ENCODE peak calls at places on chromosomes 7 and 10, in eight cellular contexts. One of them, this sample, is unnamed.

GRCh38 chr7:145644426-145645154 is 472.0 kb upstream of the CNTNAP2 start:
- DNase-seq in HCT116: no peak
- DNase-seq in sigmoid colon: no peak
- DNase-seq in suprapubic skin: no peak
- DNase-seq in HepG2: no peak
- DNase-seq in breast epithelium: no peak
- DNase-seq in lower leg skin: no peak
- DNase-seq in heart left ventricle: no peak
- DNase-seq in this sample: no peak

GRCh38 chr7:2163565-2163964 is 69.2 kb downstream of the MAD1L1 start:
- DNase-seq in HCT116: no peak
- DNase-seq in sigmoid colon: no peak
- DNase-seq in suprapubic skin: no peak
- DNase-seq in HepG2: no peak
- DNase-seq in breast epithelium: no peak
- DNase-seq in lower leg skin: no peak
- DNase-seq in heart left ventricle: no peak
- DNase-seq in this sample: no peak

GRCh38 chr10:33291053-33291592 is 43.3 kb downstream of the NRP1 start:
- DNase-seq in HCT116: no peak
- DNase-seq in sigmoid colon: no peak
- DNase-seq in suprapubic skin: no peak
- DNase-seq in HepG2: peak; percentile 43
- DNase-seq in breast epithelium: no peak
- DNase-seq in lower leg skin: no peak
- DNase-seq in heart left ventricle: no peak
- DNase-seq in this sample: no peak

GRCh38 chr7:115417662-115418061 is 495.8 kb downstream of the MDFIC start:
- DNase-seq in HCT116: no peak
- DNase-seq in sigmoid colon: no peak
- DNase-seq in suprapubic skin: no peak
- DNase-seq in HepG2: no peak
- DNase-seq in breast epithelium: no peak
- DNase-seq in lower leg skin: no peak
- DNase-seq in heart left ventricle: no peak
- DNase-seq in this sample: no peak

GRCh38 chr10:14686356-14686755 is 88.3 kb downstream of the FAM107B start:
- DNase-seq in HCT116: no peak
- DNase-seq in sigmoid colon: no peak
- DNase-seq in suprapubic skin: no peak
- DNase-seq in HepG2: no peak
- DNase-seq in breast epithelium: no peak
- DNase-seq in lower leg skin: no peak
- DNase-seq in heart left ventricle: no peak
- DNase-seq in this sample: no peak

GRCh38 chr7:112337892-112338291 is 112.4 kb upstream of the IFRD1 start:
- DNase-seq in HCT116: no peak
- DNase-seq in sigmoid colon: no peak
- DNase-seq in suprapubic skin: no peak
- DNase-seq in HepG2: no peak
- DNase-seq in breast epithelium: no peak
- DNase-seq in lower leg skin: no peak
- DNase-seq in heart left ventricle: no peak
- DNase-seq in this sample: no peak

GRCh38 chr10:131901181-131901829 is 497 bp downstream of the PPP2R2D start:
- DNase-seq in HCT116: no peak
- DNase-seq in sigmoid colon: peak; percentile 71
- DNase-seq in suprapubic skin: peak; percentile 81
- DNase-seq in HepG2: no peak
- DNase-seq in breast epithelium: no peak
- DNase-seq in lower leg skin: no peak
- DNase-seq in heart left ventricle: peak; percentile 60
- DNase-seq in this sample: peak; percentile 70

GRCh38 chr10:28503114-28503513 is 29.8 kb upstream of the WAC start:
- DNase-seq in HCT116: peak; percentile 27
- DNase-seq in sigmoid colon: no peak
- DNase-seq in suprapubic skin: no peak
- DNase-seq in HepG2: no peak
- DNase-seq in breast epithelium: no peak
- DNase-seq in lower leg skin: no peak
- DNase-seq in heart left ventricle: no peak
- DNase-seq in this sample: peak; percentile 27

GRCh38 chr10:123847686-123848432 is 43.7 kb downstream of the CPXM2 start:
- DNase-seq in HCT116: no peak
- DNase-seq in sigmoid colon: no peak
- DNase-seq in suprapubic skin: no peak
- DNase-seq in HepG2: no peak
- DNase-seq in breast epithelium: no peak
- DNase-seq in lower leg skin: no peak
- DNase-seq in heart left ventricle: no peak
- DNase-seq in this sample: no peak

GRCh38 chr10:87863102-87863943 is at the start of the genes KLLN and PTEN:
- DNase-seq in HCT116: peak; percentile 72
- DNase-seq in sigmoid colon: peak; percentile 93
- DNase-seq in suprapubic skin: peak; percentile 94
- DNase-seq in HepG2: peak; percentile 79
- DNase-seq in breast epithelium: peak; percentile 83
- DNase-seq in lower leg skin: peak; percentile 85
- DNase-seq in heart left ventricle: peak; percentile 95
- DNase-seq in this sample: peak; percentile 90
- TF ChIP-seq POLR2A in HCT116: peak; percentile 52
- TF ChIP-seq POLR2A in sigmoid colon: peak; percentile 49
- TF ChIP-seq POLR2A in suprapubic skin: no peak
- TF ChIP-seq POLR2A in HepG2: peak; percentile 76
- TF ChIP-seq POLR2A in breast epithelium: peak; percentile 33
- TF ChIP-seq POLR2A in lower leg skin: no peak
- TF ChIP-seq POLR2A in heart left ventricle: no peak
- TF ChIP-seq POLR2A in this sample: peak; percentile 94

GRCh38 chr10:96720422-96721206 is at the start of gene PIK3AP1:
- DNase-seq in HCT116: no peak
- DNase-seq in sigmoid colon: peak; percentile 67
- DNase-seq in suprapubic skin: no peak
- DNase-seq in HepG2: no peak
- DNase-seq in breast epithelium: no peak
- DNase-seq in lower leg skin: no peak
- DNase-seq in heart left ventricle: peak; percentile 64
- DNase-seq in this sample: peak; percentile 72
- TF ChIP-seq POLR2A in HCT116: peak; percentile 29
- TF ChIP-seq POLR2A in sigmoid colon: no peak
- TF ChIP-seq POLR2A in suprapubic skin: no peak
- TF ChIP-seq POLR2A in HepG2: peak; percentile 40
- TF ChIP-seq POLR2A in breast epithelium: no peak
- TF ChIP-seq POLR2A in lower leg skin: no peak
- TF ChIP-seq POLR2A in heart left ventricle: no peak
- TF ChIP-seq POLR2A in this sample: peak; percentile 55

GRCh38 chr7:100429637-100430449 is at the start of gene MEPCE:
- DNase-seq in HCT116: peak; percentile 89
- DNase-seq in sigmoid colon: peak; percentile 99
- DNase-seq in suprapubic skin: peak; percentile 98
- DNase-seq in HepG2: peak; percentile 96
- DNase-seq in breast epithelium: peak; percentile 96
- DNase-seq in lower leg skin: peak; percentile 95
- DNase-seq in heart left ventricle: peak; percentile 96
- DNase-seq in this sample: peak; percentile 97
- TF ChIP-seq POLR2A in HCT116: peak; percentile 9
- TF ChIP-seq POLR2A in sigmoid colon: peak; percentile 8
- TF ChIP-seq POLR2A in suprapubic skin: no peak
- TF ChIP-seq POLR2A in HepG2: no peak
- TF ChIP-seq POLR2A in breast epithelium: no peak
- TF ChIP-seq POLR2A in lower leg skin: no peak
- TF ChIP-seq POLR2A in heart left ventricle: no peak
- TF ChIP-seq POLR2A in this sample: no peak

GRCh38 chr7:143380646-143381426 is at the start of gene ZYX:
- DNase-seq in HCT116: peak; percentile 64
- DNase-seq in sigmoid colon: peak; percentile 98
- DNase-seq in suprapubic skin: peak; percentile 97
- DNase-seq in HepG2: peak; percentile 84
- DNase-seq in breast epithelium: peak; percentile 93
- DNase-seq in lower leg skin: peak; percentile 93
- DNase-seq in heart left ventricle: peak; percentile 97
- DNase-seq in this sample: peak; percentile 96
- TF ChIP-seq POLR2A in HCT116: no peak
- TF ChIP-seq POLR2A in sigmoid colon: peak; percentile 81
- TF ChIP-seq POLR2A in suprapubic skin: no peak
- TF ChIP-seq POLR2A in HepG2: peak; percentile 62
- TF ChIP-seq POLR2A in breast epithelium: peak; percentile 28
- TF ChIP-seq POLR2A in lower leg skin: no peak
- TF ChIP-seq POLR2A in heart left ventricle: peak; percentile 35
- TF ChIP-seq POLR2A in this sample: peak; percentile 81

DNA sequence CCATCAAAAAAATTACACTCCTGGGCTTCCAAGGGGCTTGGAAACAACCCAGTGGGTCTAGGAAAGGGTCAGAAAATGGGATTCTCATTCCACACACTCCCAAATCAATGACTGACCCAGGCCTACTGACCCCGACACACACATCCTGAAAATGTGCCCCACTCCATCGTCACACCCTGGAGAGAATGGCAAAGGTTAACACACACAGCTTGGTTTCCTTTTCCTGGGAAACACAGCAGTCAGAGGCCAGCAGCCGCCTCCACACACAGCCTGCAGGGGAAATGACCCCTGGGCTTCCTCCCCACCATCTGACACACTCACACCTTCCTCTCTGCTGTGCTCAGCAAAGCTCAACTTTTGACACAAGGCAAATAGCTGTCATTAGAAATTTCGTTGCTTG is 42.9 kb downstream of the SH3PXD2A start:
- DNase-seq in HCT116: no peak
- DNase-seq in sigmoid colon: no peak
- DNase-seq in suprapubic skin: no peak
- DNase-seq in HepG2: no peak
- DNase-seq in breast epithelium: no peak
- DNase-seq in lower leg skin: no peak
- DNase-seq in heart left ventricle: no peak
- DNase-seq in this sample: peak; percentile 9
- TF ChIP-seq POLR2A in HCT116: no peak
- TF ChIP-seq POLR2A in sigmoid colon: no peak
- TF ChIP-seq POLR2A in suprapubic skin: no peak
- TF ChIP-seq POLR2A in HepG2: no peak
- TF ChIP-seq POLR2A in breast epithelium: no peak
- TF ChIP-seq POLR2A in lower leg skin: no peak
- TF ChIP-seq POLR2A in heart left ventricle: no peak
- TF ChIP-seq POLR2A in this sample: no peak

GRCh38 chr7:158591944-158592343 is 4.3 kb upstream of the PTPRN2 start:
- DNase-seq in HCT116: no peak
- DNase-seq in sigmoid colon: peak; percentile 21
- DNase-seq in suprapubic skin: no peak
- DNase-seq in HepG2: no peak
- DNase-seq in breast epithelium: no peak
- DNase-seq in lower leg skin: no peak
- DNase-seq in heart left ventricle: no peak
- DNase-seq in this sample: no peak
- TF ChIP-seq POLR2A in HCT116: no peak
- TF ChIP-seq POLR2A in sigmoid colon: no peak
- TF ChIP-seq POLR2A in suprapubic skin: no peak
- TF ChIP-seq POLR2A in HepG2: no peak
- TF ChIP-seq POLR2A in breast epithelium: no peak
- TF ChIP-seq POLR2A in lower leg skin: no peak
- TF ChIP-seq POLR2A in heart left ventricle: no peak
- TF ChIP-seq POLR2A in this sample: no peak

This sample was measured in thyroid gland.